ENCODE peak calls at places on chromosome 19, in eight cellular contexts. T, Q, P, W, J, K, X and L are unnamed samples.

GRCh38 chr19:2524840-2525723 is 49.2 kb downstream of the GADD45B start:
- DNase-seq in T (peak), P (no peak), J (no peak), X (peak), Q (no peak), W (no peak), K (peak), L (no peak)

GRCh38 chr19:4369888-4370260 is 26.5 kb downstream of the MPND start:
- DNase-seq in T (no peak), K (no peak), P (peak), X (peak), Q (peak), W (peak), J (no peak), L (no peak)

GRCh38 chr19:2416321-2417097 is 10.9 kb downstream of the TIMM13 start:
- DNase-seq in X (no peak), J (no peak), W (no peak), P (no peak), T (no peak), Q (no peak), K (no peak), L (no peak)

GRCh38 chr19:42360787-42361544 is 29.1 kb downstream of the CNFN start:
- DNase-seq in J (no peak), K (peak), Q (no peak), P (no peak), T (peak), X (no peak), W (no peak), L (no peak)

GRCh38 chr19:17379221-17379631 is 2.1 kb upstream of the PLVAP start:
- DNase-seq in P (no peak), Q (no peak), K (no peak), J (no peak), T (no peak), X (no peak), W (no peak), L (no peak)

GRCh38 chr19:52734340-52734892 is 428 bp downstream of the ZNF611 start:
- DNase-seq in X (peak), K (no peak), P (peak), Q (peak), T (no peak), J (no peak), W (no peak), L (peak)

GRCh38 chr19:52602931-52603330 is 32.8 kb downstream of the ZNF701 start:
- DNase-seq in T (no peak), Q (no peak), W (no peak), J (no peak), K (no peak), X (peak), P (no peak), L (no peak)

GRCh38 chr19:14237011-14237941 is 31.3 kb upstream of the ADGRL1 start:
- DNase-seq in P (no peak), X (no peak), J (no peak), K (no peak), Q (no peak), W (no peak), T (no peak), L (no peak)

GRCh38 chr19:15911599-15912237 is 13.8 kb upstream of the CYP4F2 start:
- DNase-seq in Q (no peak), W (no peak), X (no peak), T (no peak), J (no peak), K (no peak), P (no peak), L (peak)